ENCODE peak calls at places on chromosomes 7 and 10, in seven cellular contexts. One of them, this sample, is unnamed.

GRCh38 chr7:36958094-36958718 is 233.9 kb upstream of the AOAH start:
- DNase-seq in fibroblast of mammary gland: no peak
- DNase-seq in NCI-H187: no peak
- DNase-seq in BJ: no peak
- DNase-seq in activated T-cell treated with anti-CD3 and anti-CD28 coated beads for 1 hour: no peak
- DNase-seq in NCI-H1105: no peak
- DNase-seq in HEK293T: no peak
- DNase-seq in this sample: no peak

GRCh38 chr7:155454183-155455112 is 3.5 kb upstream of the EN2 start:
- DNase-seq in fibroblast of mammary gland: no peak
- DNase-seq in NCI-H187: no peak
- DNase-seq in BJ: no peak
- DNase-seq in activated T-cell treated with anti-CD3 and anti-CD28 coated beads for 1 hour: no peak
- DNase-seq in NCI-H1105: no peak
- DNase-seq in HEK293T: no peak
- DNase-seq in this sample: no peak

GRCh38 chr7:31917256-31917655 is 153.0 kb downstream of the PDE1C start:
- DNase-seq in fibroblast of mammary gland: no peak
- DNase-seq in NCI-H187: no peak
- DNase-seq in BJ: peak
- DNase-seq in activated T-cell treated with anti-CD3 and anti-CD28 coated beads for 1 hour: no peak
- DNase-seq in NCI-H1105: no peak
- DNase-seq in HEK293T: no peak
- DNase-seq in this sample: peak

GRCh38 chr7:1874522-1875389 is 204.7 kb downstream of the ELFN1 start:
- DNase-seq in fibroblast of mammary gland: no peak
- DNase-seq in NCI-H187: peak
- DNase-seq in BJ: no peak
- DNase-seq in activated T-cell treated with anti-CD3 and anti-CD28 coated beads for 1 hour: no peak
- DNase-seq in NCI-H1105: no peak
- DNase-seq in HEK293T: no peak
- DNase-seq in this sample: no peak

GRCh38 chr10:100571069-100571817 is 35.5 kb downstream of the HIF1AN start:
- DNase-seq in fibroblast of mammary gland: no peak
- DNase-seq in NCI-H187: no peak
- DNase-seq in BJ: no peak
- DNase-seq in activated T-cell treated with anti-CD3 and anti-CD28 coated beads for 1 hour: no peak
- DNase-seq in NCI-H1105: no peak
- DNase-seq in HEK293T: no peak
- DNase-seq in this sample: no peak

GRCh38 chr7:106855540-106856132 is 9.4 kb upstream of the PIK3CG start:
- DNase-seq in fibroblast of mammary gland: no peak
- DNase-seq in NCI-H187: no peak
- DNase-seq in BJ: no peak
- DNase-seq in activated T-cell treated with anti-CD3 and anti-CD28 coated beads for 1 hour: no peak
- DNase-seq in NCI-H1105: no peak
- DNase-seq in HEK293T: no peak
- DNase-seq in this sample: no peak

GRCh38 chr10:75398238-75398629 is 3.3 kb downstream of the ZNF503 start:
- DNase-seq in fibroblast of mammary gland: no peak
- DNase-seq in NCI-H187: no peak
- DNase-seq in BJ: no peak
- DNase-seq in activated T-cell treated with anti-CD3 and anti-CD28 coated beads for 1 hour: no peak
- DNase-seq in NCI-H1105: no peak
- DNase-seq in HEK293T: no peak
- DNase-seq in this sample: peak

GRCh38 chr7:47582748-47583740 is 1.1 kb upstream of the TNS3 start:
- DNase-seq in fibroblast of mammary gland: no peak
- DNase-seq in NCI-H187: no peak
- DNase-seq in BJ: no peak
- DNase-seq in activated T-cell treated with anti-CD3 and anti-CD28 coated beads for 1 hour: no peak
- DNase-seq in NCI-H1105: no peak
- DNase-seq in HEK293T: no peak
- DNase-seq in this sample: peak

GRCh38 chr10:21318768-21319167 is 206.7 kb downstream of the SKIDA1 start:
- DNase-seq in fibroblast of mammary gland: peak
- DNase-seq in NCI-H187: no peak
- DNase-seq in BJ: no peak
- DNase-seq in activated T-cell treated with anti-CD3 and anti-CD28 coated beads for 1 hour: no peak
- DNase-seq in NCI-H1105: no peak
- DNase-seq in HEK293T: no peak
- DNase-seq in this sample: no peak

GRCh38 chr10:110861930-110862677 is 9.6 kb upstream of the PDCD4 start:
- DNase-seq in fibroblast of mammary gland: peak
- DNase-seq in NCI-H187: no peak
- DNase-seq in BJ: peak
- DNase-seq in activated T-cell treated with anti-CD3 and anti-CD28 coated beads for 1 hour: no peak
- DNase-seq in NCI-H1105: no peak
- DNase-seq in HEK293T: no peak
- DNase-seq in this sample: peak

GRCh38 chr7:129434846-129435318 is 650 bp downstream of the STRIP2 start:
- DNase-seq in fibroblast of mammary gland: peak
- DNase-seq in NCI-H187: no peak
- DNase-seq in BJ: no peak
- DNase-seq in activated T-cell treated with anti-CD3 and anti-CD28 coated beads for 1 hour: no peak
- DNase-seq in NCI-H1105: no peak
- DNase-seq in HEK293T: peak
- DNase-seq in this sample: peak

GRCh38 chr7:25847331-25848070 is 304.5 kb upstream of the NFE2L3 start:
- DNase-seq in fibroblast of mammary gland: peak
- DNase-seq in NCI-H187: no peak
- DNase-seq in BJ: no peak
- DNase-seq in activated T-cell treated with anti-CD3 and anti-CD28 coated beads for 1 hour: no peak
- DNase-seq in NCI-H1105: no peak
- DNase-seq in HEK293T: no peak
- DNase-seq in this sample: peak

GRCh38 chr10:44198096-44198779 is 186.7 kb downstream of the CXCL12 start:
- DNase-seq in fibroblast of mammary gland: no peak
- DNase-seq in NCI-H187: no peak
- DNase-seq in BJ: no peak
- DNase-seq in activated T-cell treated with anti-CD3 and anti-CD28 coated beads for 1 hour: no peak
- DNase-seq in NCI-H1105: no peak
- DNase-seq in HEK293T: no peak
- DNase-seq in this sample: peak

GRCh38 chr7:158574308-158575036 is 13.2 kb downstream of the PTPRN2 start:
- DNase-seq in fibroblast of mammary gland: no peak
- DNase-seq in NCI-H187: no peak
- DNase-seq in BJ: no peak
- DNase-seq in activated T-cell treated with anti-CD3 and anti-CD28 coated beads for 1 hour: no peak
- DNase-seq in NCI-H1105: no peak
- DNase-seq in HEK293T: no peak
- DNase-seq in this sample: no peak

GRCh38 chr10:98539578-98539977 is 92.8 kb upstream of the HPS1 start:
- DNase-seq in fibroblast of mammary gland: no peak
- DNase-seq in NCI-H187: no peak
- DNase-seq in BJ: no peak
- DNase-seq in activated T-cell treated with anti-CD3 and anti-CD28 coated beads for 1 hour: no peak
- DNase-seq in NCI-H1105: no peak
- DNase-seq in HEK293T: no peak
- DNase-seq in this sample: no peak